ENCODE peak calls at places on chromosome 19, in six cellular contexts. One of them, this sample, is unnamed.

GRCh38 chr19:11256189-11256588 is 6.1 kb downstream of the DOCK6 start:
- DNase-seq in activated CD4-positive, alpha-beta T cell treated with anti-CD3 and anti-CD28 coated beads for 36 hours: no peak
- DNase-seq in stimulated activated CD8-positive, alpha-beta memory T cell treated with anti-CD3 and anti-CD28 coated beads, Interleukin-4, amount 100 ng/mL, for 1 hour: no peak
- DNase-seq in T-helper 2 cell treated with Interferon-gamma antibody and Interleukin-4, amounts not matched to agents 5 μg/mL and 100 μg/mL, for 36 hours: no peak
- DNase-seq in right lobe of liver: no peak
- DNase-seq in activated T-cell treated with anti-CD3 and anti-CD28 coated beads, Interleukin-2, amount 50 U/mL, for 72 hours: no peak
- DNase-seq in this sample: no peak

GRCh38 chr19:42306646-42307045 is 4.2 kb upstream of the PAFAH1B3 start:
- DNase-seq in activated CD4-positive, alpha-beta T cell treated with anti-CD3 and anti-CD28 coated beads for 36 hours: no peak
- DNase-seq in stimulated activated CD8-positive, alpha-beta memory T cell treated with anti-CD3 and anti-CD28 coated beads, Interleukin-4, amount 100 ng/mL, for 1 hour: no peak
- DNase-seq in T-helper 2 cell treated with Interferon-gamma antibody and Interleukin-4, amounts not matched to agents 5 μg/mL and 100 μg/mL, for 36 hours: no peak
- DNase-seq in right lobe of liver: no peak
- DNase-seq in activated T-cell treated with anti-CD3 and anti-CD28 coated beads, Interleukin-2, amount 50 U/mL, for 72 hours: no peak
- DNase-seq in this sample: no peak

GRCh38 chr19:4369109-4369887 is 25.9 kb downstream of the MPND start:
- DNase-seq in activated CD4-positive, alpha-beta T cell treated with anti-CD3 and anti-CD28 coated beads for 36 hours: peak
- DNase-seq in stimulated activated CD8-positive, alpha-beta memory T cell treated with anti-CD3 and anti-CD28 coated beads, Interleukin-4, amount 100 ng/mL, for 1 hour: peak
- DNase-seq in T-helper 2 cell treated with Interferon-gamma antibody and Interleukin-4, amounts not matched to agents 5 μg/mL and 100 μg/mL, for 36 hours: peak
- DNase-seq in right lobe of liver: peak
- DNase-seq in activated T-cell treated with anti-CD3 and anti-CD28 coated beads, Interleukin-2, amount 50 U/mL, for 72 hours: peak
- DNase-seq in this sample: no peak

GRCh38 chr19:38500450-38500849 is 67.0 kb downstream of the RYR1 start:
- DNase-seq in activated CD4-positive, alpha-beta T cell treated with anti-CD3 and anti-CD28 coated beads for 36 hours: no peak
- DNase-seq in stimulated activated CD8-positive, alpha-beta memory T cell treated with anti-CD3 and anti-CD28 coated beads, Interleukin-4, amount 100 ng/mL, for 1 hour: no peak
- DNase-seq in T-helper 2 cell treated with Interferon-gamma antibody and Interleukin-4, amounts not matched to agents 5 μg/mL and 100 μg/mL, for 36 hours: no peak
- DNase-seq in right lobe of liver: no peak
- DNase-seq in activated T-cell treated with anti-CD3 and anti-CD28 coated beads, Interleukin-2, amount 50 U/mL, for 72 hours: no peak
- DNase-seq in this sample: no peak

GRCh38 chr19:56110515-56111448 is 10.3 kb downstream of the ZNF787 start:
- DNase-seq in activated CD4-positive, alpha-beta T cell treated with anti-CD3 and anti-CD28 coated beads for 36 hours: no peak
- DNase-seq in stimulated activated CD8-positive, alpha-beta memory T cell treated with anti-CD3 and anti-CD28 coated beads, Interleukin-4, amount 100 ng/mL, for 1 hour: no peak
- DNase-seq in T-helper 2 cell treated with Interferon-gamma antibody and Interleukin-4, amounts not matched to agents 5 μg/mL and 100 μg/mL, for 36 hours: no peak
- DNase-seq in right lobe of liver: peak
- DNase-seq in activated T-cell treated with anti-CD3 and anti-CD28 coated beads, Interleukin-2, amount 50 U/mL, for 72 hours: no peak
- DNase-seq in this sample: no peak

GRCh38 chr19:40962460-40962961 is 28.6 kb upstream of the CYP2B6 start:
- DNase-seq in activated CD4-positive, alpha-beta T cell treated with anti-CD3 and anti-CD28 coated beads for 36 hours: no peak
- DNase-seq in stimulated activated CD8-positive, alpha-beta memory T cell treated with anti-CD3 and anti-CD28 coated beads, Interleukin-4, amount 100 ng/mL, for 1 hour: no peak
- DNase-seq in T-helper 2 cell treated with Interferon-gamma antibody and Interleukin-4, amounts not matched to agents 5 μg/mL and 100 μg/mL, for 36 hours: no peak
- DNase-seq in right lobe of liver: no peak
- DNase-seq in activated T-cell treated with anti-CD3 and anti-CD28 coated beads, Interleukin-2, amount 50 U/mL, for 72 hours: no peak
- DNase-seq in this sample: no peak

GRCh38 chr19:23474172-23474571 is 78.9 kb upstream of the ZNF91 start:
- DNase-seq in activated CD4-positive, alpha-beta T cell treated with anti-CD3 and anti-CD28 coated beads for 36 hours: no peak
- DNase-seq in stimulated activated CD8-positive, alpha-beta memory T cell treated with anti-CD3 and anti-CD28 coated beads, Interleukin-4, amount 100 ng/mL, for 1 hour: no peak
- DNase-seq in T-helper 2 cell treated with Interferon-gamma antibody and Interleukin-4, amounts not matched to agents 5 μg/mL and 100 μg/mL, for 36 hours: no peak
- DNase-seq in right lobe of liver: no peak
- DNase-seq in activated T-cell treated with anti-CD3 and anti-CD28 coated beads, Interleukin-2, amount 50 U/mL, for 72 hours: no peak
- DNase-seq in this sample: no peak

GRCh38 chr19:1856345-1856697 is 7.1 kb downstream of the KLF16 start:
- DNase-seq in activated CD4-positive, alpha-beta T cell treated with anti-CD3 and anti-CD28 coated beads for 36 hours: no peak
- DNase-seq in stimulated activated CD8-positive, alpha-beta memory T cell treated with anti-CD3 and anti-CD28 coated beads, Interleukin-4, amount 100 ng/mL, for 1 hour: no peak
- DNase-seq in T-helper 2 cell treated with Interferon-gamma antibody and Interleukin-4, amounts not matched to agents 5 μg/mL and 100 μg/mL, for 36 hours: no peak
- DNase-seq in right lobe of liver: no peak
- DNase-seq in activated T-cell treated with anti-CD3 and anti-CD28 coated beads, Interleukin-2, amount 50 U/mL, for 72 hours: no peak
- DNase-seq in this sample: no peak

GRCh38 chr19:42176990-42177685 is 40.3 kb downstream of the DEDD2 start:
- DNase-seq in activated CD4-positive, alpha-beta T cell treated with anti-CD3 and anti-CD28 coated beads for 36 hours: peak
- DNase-seq in stimulated activated CD8-positive, alpha-beta memory T cell treated with anti-CD3 and anti-CD28 coated beads, Interleukin-4, amount 100 ng/mL, for 1 hour: peak
- DNase-seq in T-helper 2 cell treated with Interferon-gamma antibody and Interleukin-4, amounts not matched to agents 5 μg/mL and 100 μg/mL, for 36 hours: peak
- DNase-seq in right lobe of liver: no peak
- DNase-seq in activated T-cell treated with anti-CD3 and anti-CD28 coated beads, Interleukin-2, amount 50 U/mL, for 72 hours: peak
- DNase-seq in this sample: peak

GRCh38 chr19:18736415-18737336 is 53.2 kb downstream of the CRTC1 start:
- DNase-seq in activated CD4-positive, alpha-beta T cell treated with anti-CD3 and anti-CD28 coated beads for 36 hours: no peak
- DNase-seq in stimulated activated CD8-positive, alpha-beta memory T cell treated with anti-CD3 and anti-CD28 coated beads, Interleukin-4, amount 100 ng/mL, for 1 hour: no peak
- DNase-seq in T-helper 2 cell treated with Interferon-gamma antibody and Interleukin-4, amounts not matched to agents 5 μg/mL and 100 μg/mL, for 36 hours: no peak
- DNase-seq in right lobe of liver: no peak
- DNase-seq in activated T-cell treated with anti-CD3 and anti-CD28 coated beads, Interleukin-2, amount 50 U/mL, for 72 hours: no peak
- DNase-seq in this sample: no peak

GRCh38 chr19:18440421-18440877 is 2.5 kb upstream of the ISYNA1 start:
- DNase-seq in activated CD4-positive, alpha-beta T cell treated with anti-CD3 and anti-CD28 coated beads for 36 hours: peak
- DNase-seq in stimulated activated CD8-positive, alpha-beta memory T cell treated with anti-CD3 and anti-CD28 coated beads, Interleukin-4, amount 100 ng/mL, for 1 hour: no peak
- DNase-seq in T-helper 2 cell treated with Interferon-gamma antibody and Interleukin-4, amounts not matched to agents 5 μg/mL and 100 μg/mL, for 36 hours: no peak
- DNase-seq in right lobe of liver: no peak
- DNase-seq in activated T-cell treated with anti-CD3 and anti-CD28 coated beads, Interleukin-2, amount 50 U/mL, for 72 hours: no peak
- DNase-seq in this sample: no peak

GRCh38 chr19:12703056-12703455 is 6.6 kb upstream of the FBXW9 start:
- DNase-seq in activated CD4-positive, alpha-beta T cell treated with anti-CD3 and anti-CD28 coated beads for 36 hours: peak
- DNase-seq in stimulated activated CD8-positive, alpha-beta memory T cell treated with anti-CD3 and anti-CD28 coated beads, Interleukin-4, amount 100 ng/mL, for 1 hour: no peak
- DNase-seq in T-helper 2 cell treated with Interferon-gamma antibody and Interleukin-4, amounts not matched to agents 5 μg/mL and 100 μg/mL, for 36 hours: no peak
- DNase-seq in right lobe of liver: no peak
- DNase-seq in activated T-cell treated with anti-CD3 and anti-CD28 coated beads, Interleukin-2, amount 50 U/mL, for 72 hours: peak
- DNase-seq in this sample: no peak

GRCh38 chr19:44857837-44858236 is 11.7 kb downstream of the NECTIN2 start:
- DNase-seq in activated CD4-positive, alpha-beta T cell treated with anti-CD3 and anti-CD28 coated beads for 36 hours: no peak
- DNase-seq in stimulated activated CD8-positive, alpha-beta memory T cell treated with anti-CD3 and anti-CD28 coated beads, Interleukin-4, amount 100 ng/mL, for 1 hour: no peak
- DNase-seq in T-helper 2 cell treated with Interferon-gamma antibody and Interleukin-4, amounts not matched to agents 5 μg/mL and 100 μg/mL, for 36 hours: no peak
- DNase-seq in right lobe of liver: no peak
- DNase-seq in activated T-cell treated with anti-CD3 and anti-CD28 coated beads, Interleukin-2, amount 50 U/mL, for 72 hours: no peak
- DNase-seq in this sample: no peak

GRCh38 chr19:38744906-38745305 is 632 bp upstream of the CAPN12 start:
- DNase-seq in activated CD4-positive, alpha-beta T cell treated with anti-CD3 and anti-CD28 coated beads for 36 hours: no peak
- DNase-seq in stimulated activated CD8-positive, alpha-beta memory T cell treated with anti-CD3 and anti-CD28 coated beads, Interleukin-4, amount 100 ng/mL, for 1 hour: no peak
- DNase-seq in T-helper 2 cell treated with Interferon-gamma antibody and Interleukin-4, amounts not matched to agents 5 μg/mL and 100 μg/mL, for 36 hours: no peak
- DNase-seq in right lobe of liver: no peak
- DNase-seq in activated T-cell treated with anti-CD3 and anti-CD28 coated beads, Interleukin-2, amount 50 U/mL, for 72 hours: no peak
- DNase-seq in this sample: no peak

GRCh38 chr19:10508707-10509106 is 5.6 kb upstream of the KEAP1 start:
- DNase-seq in activated CD4-positive, alpha-beta T cell treated with anti-CD3 and anti-CD28 coated beads for 36 hours: peak
- DNase-seq in stimulated activated CD8-positive, alpha-beta memory T cell treated with anti-CD3 and anti-CD28 coated beads, Interleukin-4, amount 100 ng/mL, for 1 hour: no peak
- DNase-seq in T-helper 2 cell treated with Interferon-gamma antibody and Interleukin-4, amounts not matched to agents 5 μg/mL and 100 μg/mL, for 36 hours: peak
- DNase-seq in right lobe of liver: no peak
- DNase-seq in activated T-cell treated with anti-CD3 and anti-CD28 coated beads, Interleukin-2, amount 50 U/mL, for 72 hours: peak
- DNase-seq in this sample: no peak

GRCh38 chr19:29372921-29373797 is 152.6 kb upstream of the VSTM2B start:
- DNase-seq in activated CD4-positive, alpha-beta T cell treated with anti-CD3 and anti-CD28 coated beads for 36 hours: no peak
- DNase-seq in stimulated activated CD8-positive, alpha-beta memory T cell treated with anti-CD3 and anti-CD28 coated beads, Interleukin-4, amount 100 ng/mL, for 1 hour: no peak
- DNase-seq in T-helper 2 cell treated with Interferon-gamma antibody and Interleukin-4, amounts not matched to agents 5 μg/mL and 100 μg/mL, for 36 hours: no peak
- DNase-seq in right lobe of liver: no peak
- DNase-seq in activated T-cell treated with anti-CD3 and anti-CD28 coated beads, Interleukin-2, amount 50 U/mL, for 72 hours: no peak
- DNase-seq in this sample: no peak

GRCh38 chr19:48551437-48552302 is at the start of gene SULT2B1:
- DNase-seq in activated CD4-positive, alpha-beta T cell treated with anti-CD3 and anti-CD28 coated beads for 36 hours: no peak
- DNase-seq in stimulated activated CD8-positive, alpha-beta memory T cell treated with anti-CD3 and anti-CD28 coated beads, Interleukin-4, amount 100 ng/mL, for 1 hour: no peak
- DNase-seq in T-helper 2 cell treated with Interferon-gamma antibody and Interleukin-4, amounts not matched to agents 5 μg/mL and 100 μg/mL, for 36 hours: no peak
- DNase-seq in right lobe of liver: no peak
- DNase-seq in activated T-cell treated with anti-CD3 and anti-CD28 coated beads, Interleukin-2, amount 50 U/mL, for 72 hours: no peak
- DNase-seq in this sample: no peak

GRCh38 chr19:3096267-3096901 is 2.2 kb downstream of the GNA11 start:
- DNase-seq in activated CD4-positive, alpha-beta T cell treated with anti-CD3 and anti-CD28 coated beads for 36 hours: no peak
- DNase-seq in stimulated activated CD8-positive, alpha-beta memory T cell treated with anti-CD3 and anti-CD28 coated beads, Interleukin-4, amount 100 ng/mL, for 1 hour: no peak
- DNase-seq in T-helper 2 cell treated with Interferon-gamma antibody and Interleukin-4, amounts not matched to agents 5 μg/mL and 100 μg/mL, for 36 hours: no peak
- DNase-seq in right lobe of liver: peak
- DNase-seq in activated T-cell treated with anti-CD3 and anti-CD28 coated beads, Interleukin-2, amount 50 U/mL, for 72 hours: no peak
- DNase-seq in this sample: no peak

GRCh38 chr19:38204728-38205127 is 19.3 kb downstream of the DPF1 start:
- DNase-seq in activated CD4-positive, alpha-beta T cell treated with anti-CD3 and anti-CD28 coated beads for 36 hours: no peak
- DNase-seq in stimulated activated CD8-positive, alpha-beta memory T cell treated with anti-CD3 and anti-CD28 coated beads, Interleukin-4, amount 100 ng/mL, for 1 hour: no peak
- DNase-seq in T-helper 2 cell treated with Interferon-gamma antibody and Interleukin-4, amounts not matched to agents 5 μg/mL and 100 μg/mL, for 36 hours: no peak
- DNase-seq in right lobe of liver: no peak
- DNase-seq in activated T-cell treated with anti-CD3 and anti-CD28 coated beads, Interleukin-2, amount 50 U/mL, for 72 hours: no peak
- DNase-seq in this sample: no peak

GRCh38 chr19:44807652-44808462 is 1.0 kb upstream of the BCAM start:
- DNase-seq in activated CD4-positive, alpha-beta T cell treated with anti-CD3 and anti-CD28 coated beads for 36 hours: no peak
- DNase-seq in stimulated activated CD8-positive, alpha-beta memory T cell treated with anti-CD3 and anti-CD28 coated beads, Interleukin-4, amount 100 ng/mL, for 1 hour: no peak
- DNase-seq in T-helper 2 cell treated with Interferon-gamma antibody and Interleukin-4, amounts not matched to agents 5 μg/mL and 100 μg/mL, for 36 hours: no peak
- DNase-seq in right lobe of liver: peak
- DNase-seq in activated T-cell treated with anti-CD3 and anti-CD28 coated beads, Interleukin-2, amount 50 U/mL, for 72 hours: no peak
- DNase-seq in this sample: no peak

GRCh38 chr19:41657157-41657556 is 30.3 kb upstream of the CEACAM4 start:
- DNase-seq in activated CD4-positive, alpha-beta T cell treated with anti-CD3 and anti-CD28 coated beads for 36 hours: no peak
- DNase-seq in stimulated activated CD8-positive, alpha-beta memory T cell treated with anti-CD3 and anti-CD28 coated beads, Interleukin-4, amount 100 ng/mL, for 1 hour: no peak
- DNase-seq in T-helper 2 cell treated with Interferon-gamma antibody and Interleukin-4, amounts not matched to agents 5 μg/mL and 100 μg/mL, for 36 hours: no peak
- DNase-seq in right lobe of liver: no peak
- DNase-seq in activated T-cell treated with anti-CD3 and anti-CD28 coated beads, Interleukin-2, amount 50 U/mL, for 72 hours: peak
- DNase-seq in this sample: no peak

GRCh38 chr19:50025022-50025793 is at the start of gene VRK3:
- DNase-seq in activated CD4-positive, alpha-beta T cell treated with anti-CD3 and anti-CD28 coated beads for 36 hours: peak
- DNase-seq in stimulated activated CD8-positive, alpha-beta memory T cell treated with anti-CD3 and anti-CD28 coated beads, Interleukin-4, amount 100 ng/mL, for 1 hour: peak
- DNase-seq in T-helper 2 cell treated with Interferon-gamma antibody and Interleukin-4, amounts not matched to agents 5 μg/mL and 100 μg/mL, for 36 hours: peak
- DNase-seq in right lobe of liver: peak
- DNase-seq in activated T-cell treated with anti-CD3 and anti-CD28 coated beads, Interleukin-2, amount 50 U/mL, for 72 hours: peak
- DNase-seq in this sample: peak